ENCODE peak calls at places on chromosomes 4 and X, in five cellular contexts. T is A549, I is hepatocyte, W is hippocampal formation, A is amniotic stem cell. K is an unnamed sample.

GRCh38 chr4:15132739-15133138 is 130.5 kb downstream of the CPEB2 start:
- DNase-seq in T (no peak), I (no peak), W (peak), A (no peak), K (no peak)

GRCh38 chr4:184163813-184164212 is 53.9 kb downstream of the ENPP6 start:
- DNase-seq in T (peak), I (peak), W (peak), A (no peak), K (no peak)

GRCh38 chr4:8776366-8776765 is 95.3 kb downstream of the HMX1 start:
- DNase-seq in T (no peak), I (no peak), W (no peak), A (no peak), K (no peak)

GRCh38 chrX:44303119-44303518 is 40.4 kb downstream of the EFHC2 start:
- DNase-seq in T (no peak), I (no peak), W (no peak), A (no peak), K (no peak)

GRCh38 chr4:3322059-3322550 is 29.3 kb downstream of the RGS12 start:
- DNase-seq in T (no peak), I (no peak), W (peak), A (no peak), K (no peak)

GRCh38 chrX:49053223-49054072 is 5.4 kb upstream of the CCDC120 start:
- DNase-seq in T (peak), I (peak), W (no peak), A (no peak), K (no peak)

GRCh38 chr4:38013461-38014366 is 53.5 kb downstream of the PTTG2 start:
- DNase-seq in T (no peak), I (no peak), W (no peak), A (no peak), K (no peak)

GRCh38 chr4:87423313-87424031 is 1.1 kb downstream of the NUDT9 start:
- DNase-seq in T (no peak), I (no peak), W (no peak), A (no peak), K (no peak)

GRCh38 chr4:185361872-185362271 is 33.9 kb downstream of the LRP2BP start:
- DNase-seq in T (no peak), I (no peak), W (no peak), A (no peak), K (no peak)

GRCh38 chrX:52576946-52577345 is 60.1 kb upstream of the XAGE1B start:
- DNase-seq in T (no peak), I (no peak), W (no peak), A (no peak), K (no peak)

GRCh38 chr4:78784255-78784654 is 8.1 kb downstream of the BMP2K start:
- DNase-seq in T (no peak), I (no peak), W (peak), A (no peak), K (peak)

GRCh38 chr4:148497258-148497657 is 55.0 kb upstream of the NR3C2 start:
- DNase-seq in T (no peak), I (no peak), W (no peak), A (no peak), K (no peak)

GRCh38 chrX:52923781-52924241 is 26.7 kb downstream of the FAM156B start:
- DNase-seq in T (no peak), I (peak), W (no peak), A (no peak), K (no peak)

GRCh38 chr4:137587796-137588195 is 55.5 kb upstream of the PCDH18 start:
- DNase-seq in T (no peak), I (no peak), W (no peak), A (no peak), K (no peak)

GRCh38 chr4:189022441-189023035 is 883.3 kb downstream of the TRIML1 start:
- DNase-seq in T (no peak), I (peak), W (no peak), A (no peak), K (peak)

GRCh38 chr4:102308032-102308799 is 37.1 kb downstream of the SLC39A8 start:
- DNase-seq in T (no peak), I (no peak), W (no peak), A (no peak), K (no peak)

GRCh38 chr4:134627386-134627785 is 425.8 kb upstream of the PABPC4L start:
- DNase-seq in T (no peak), I (peak), W (no peak), A (no peak), K (no peak)

GRCh38 chr4:74042681-74043080 is 4.2 kb upstream of the CXCL3 start:
- DNase-seq in T (no peak), I (peak), W (no peak), A (no peak), K (no peak)

GRCh38 chr4:73139245-73139644 is 69.7 kb upstream of the COX18 start:
- DNase-seq in T (no peak), I (no peak), W (no peak), A (no peak), K (no peak)

GRCh38 chrX:143623657-143624056 is 12.2 kb downstream of the SLITRK4 start:
- DNase-seq in T (no peak), I (no peak), W (no peak), A (no peak), K (no peak)

GRCh38 chr4:7872264-7872771 is 67.3 kb downstream of the AFAP1 start:
- DNase-seq in T (no peak), I (peak), W (peak), A (peak), K (peak)

GRCh38 chr4:76709454-76709853 is 188.5 kb downstream of the SOWAHB start:
- DNase-seq in T (no peak), I (no peak), W (no peak), A (no peak), K (no peak)

GRCh38 chr4:156390599-156391296 is 437.1 kb upstream of the CTSO start:
- DNase-seq in T (no peak), I (no peak), W (no peak), A (no peak), K (no peak)

GRCh38 chr4:138749303-138749702 is 266.3 kb upstream of the NOCT start:
- DNase-seq in T (no peak), I (no peak), W (no peak), A (no peak), K (no peak)

GRCh38 chrX:110003167-110004156 is 548 bp downstream of the TMEM164 start:
- DNase-seq in T (peak), I (no peak), W (no peak), A (no peak), K (no peak)

GRCh38 chrX:134990475-134991473 is at the start of gene SMIM10:
- DNase-seq in T (no peak), I (peak), W (no peak), A (peak), K (no peak)